ENCODE peak calls at places on chromosomes 1 and 21, in nine cellular contexts. D is stimulated activated CD4-positive, alpha-beta T cell treated with anti-CD3 and anti-CD28 coated beads, Interleukin-15, amount 100 ng/mL, for 48 hours; E is activated CD4-positive, alpha-beta T cell treated with anti-CD3 and anti-CD28 coated beads, Interleukin-2, amount 50 U/mL, for 1 hour; T is iris pigment epithelial cell; N is memory B cell; Q is heart right ventricle; W is KBM-7; V is frontal cortex; B is amniotic stem cell. K is an unnamed sample.

GRCh38 chr1:31861346-31861745 is 45.5 kb upstream of the SPOCD1 start:
- DNase-seq in N (peak; percentile 24), Q (no peak), B (no peak), T (no peak), E (no peak), V (no peak), D (no peak), W (no peak), K (no peak)

GRCh38 chr1:182709225-182709764 is 24.9 kb upstream of the RGS8 start:
- DNase-seq in V (no peak), B (no peak), D (no peak), E (no peak), W (no peak), N (no peak), Q (no peak), T (no peak), K (no peak)

GRCh38 chr1:157820299-157820698 is 379 bp upstream of the FCRL1 start:
- DNase-seq in B (no peak), Q (no peak), D (no peak), N (no peak), V (no peak), T (no peak), E (no peak), W (no peak), K (no peak)

GRCh38 chr1:203463469-203464062 is 12.0 kb upstream of the PRELP start:
- DNase-seq in V (no peak), D (no peak), N (no peak), W (no peak), Q (no peak), B (no peak), E (no peak), T (no peak), K (peak; percentile 57)

GRCh38 chr1:225881081-225882007 is 836 bp downstream of the TMEM63A start:
- DNase-seq in T (no peak), B (no peak), D (no peak), N (no peak), V (no peak), E (peak; percentile 50), Q (peak; percentile 68), W (peak; percentile 47), K (peak; percentile 56)

GRCh38 chr1:64111787-64112186 is 91.6 kb upstream of the UBE2U start:
- DNase-seq in D (no peak), Q (no peak), B (no peak), E (no peak), V (no peak), N (no peak), W (no peak), T (peak; percentile 43), K (peak; percentile 43)

GRCh38 chr1:47643506-47644215 is 205.8 kb downstream of the FOXD2 start:
- DNase-seq in V (no peak), W (no peak), B (no peak), N (no peak), E (no peak), D (no peak), Q (no peak), T (no peak), K (peak; percentile 9)

GRCh38 chr21:31268090-31268489 is 76.0 kb downstream of the TIAM1 start:
- DNase-seq in W (no peak), N (no peak), V (no peak), B (no peak), D (no peak), E (no peak), Q (no peak), T (no peak), K (no peak)

GRCh38 chr1:20187103-20187812 is 940 bp upstream of the PLA2G2C start:
- DNase-seq in Q (no peak), B (no peak), V (no peak), N (no peak), E (peak; percentile 18), T (no peak), D (peak; percentile 31), W (no peak), K (no peak)

GRCh38 chr1:193973428-193973827 is 787.0 kb upstream of the B3GALT2 start:
- DNase-seq in Q (no peak), N (no peak), B (no peak), D (no peak), W (no peak), T (no peak), E (no peak), V (no peak), K (no peak)

GRCh38 chr1:70034403-70034802 is 171.0 kb downstream of the LRRC40 start:
- DNase-seq in D (no peak), E (no peak), Q (no peak), T (peak; percentile 86), V (no peak), N (no peak), B (no peak), W (peak; percentile 52), K (peak; percentile 52)

GRCh38 chr1:152870831-152871730 is 7.0 kb upstream of the SMCP start:
- DNase-seq in N (no peak), Q (no peak), T (peak; percentile 6), B (no peak), V (no peak), D (no peak), E (no peak), W (peak; percentile 55), K (peak; percentile 7)

GRCh38 chr21:43345746-43346409 is 81.1 kb downstream of the SIK1 start:
- DNase-seq in W (peak; percentile 49), N (no peak), D (peak; percentile 25), B (no peak), V (no peak), T (peak; percentile 90), E (no peak), Q (no peak), K (peak; percentile 31)

K was measured in adipocyte.